ENCODE peak calls at places on chromosomes 1 and 21, in seven cellular contexts. T is H1, V is neuronal stem cell, N is H9, Z is IMR-90, A is mesenchymal stem cell, L is trophoblast cell. K is an unnamed sample.

GRCh38 chr1:94299627-94300552 is 62.5 kb upstream of the ARHGAP29 start:
- DNase-seq in T (no peak), V (peak; percentile 14), N (peak; percentile 37), Z (peak; percentile 49), A (peak; percentile 66), L (peak; percentile 51), K (peak; percentile 98)

GRCh38 chr21:42534901-42535378 is 21.3 kb downstream of the SLC37A1 start:
- DNase-seq in T (no peak), V (no peak), N (no peak), Z (no peak), A (no peak), L (no peak), K (no peak)

GRCh38 chr1:77143529-77144121 is 75.6 kb downstream of the PIGK start:
- DNase-seq in T (no peak), V (no peak), N (no peak), Z (peak; percentile 1), A (peak; percentile 18), L (no peak), K (no peak)

GRCh38 chr1:160136121-160136925 is 15.1 kb upstream of the ATP1A4 start:
- DNase-seq in T (no peak), V (no peak), N (no peak), Z (no peak), A (no peak), L (no peak), K (no peak)

GRCh38 chr21:16993416-16994044 is 519.3 kb upstream of the CXADR start:
- DNase-seq in T (no peak), V (no peak), N (no peak), Z (peak; percentile 42), A (no peak), L (no peak), K (no peak)

GRCh38 chr1:228445867-228446584 is 29.4 kb upstream of the TRIM17 start:
- DNase-seq in T (no peak), V (peak; percentile 49), N (peak; percentile 72), Z (peak; percentile 56), A (peak; percentile 90), L (peak; percentile 64), K (peak; percentile 67)

GRCh38 chr1:241591317-241591716 is 48.9 kb downstream of the CHML start:
- DNase-seq in T (no peak), V (no peak), N (no peak), Z (peak; percentile 86), A (peak; percentile 78), L (peak; percentile 98), K (peak; percentile 62)

GRCh38 chr1:229342902-229343587 is at the start of gene CCSAP:
- DNase-seq in T (no peak), V (peak; percentile 37), N (peak; percentile 60), Z (peak; percentile 38), A (peak; percentile 54), L (peak; percentile 46), K (peak; percentile 50)

GRCh38 chr1:108949044-108949443 is 14.2 kb downstream of the CLCC1 start:
- DNase-seq in T (no peak), V (no peak), N (no peak), Z (no peak), A (no peak), L (no peak), K (no peak)

GRCh38 chr1:198165927-198166647 is 9.3 kb downstream of the NEK7 start:
- DNase-seq in T (no peak), V (peak; percentile 27), N (no peak), Z (no peak), A (no peak), L (no peak), K (no peak)

GRCh38 chr1:37478890-37479254 is 4.5 kb downstream of the ZC3H12A start:
- DNase-seq in T (no peak), V (no peak), N (no peak), Z (peak; percentile 50), A (peak; percentile 78), L (no peak), K (no peak)

GRCh38 chr1:28392027-28392652 is 22.6 kb downstream of the PHACTR4 start:
- DNase-seq in T (no peak), V (no peak), N (no peak), Z (peak; percentile 92), A (peak; percentile 92), L (peak; percentile 64), K (no peak)

GRCh38 chr1:6358757-6359567 is 34.6 kb downstream of the ACOT7 start:
- DNase-seq in T (no peak), V (no peak), N (no peak), Z (peak; percentile 86), A (peak; percentile 93), L (no peak), K (peak; percentile 71)

GRCh38 chr1:67888707-67889106 is 55.4 kb upstream of the GNG12 start:
- DNase-seq in T (no peak), V (peak; percentile 31), N (peak; percentile 34), Z (peak; percentile 63), A (peak; percentile 71), L (peak; percentile 3), K (peak; percentile 82)

GRCh38 chr1:74427676-74428075 is 84.7 kb downstream of the LRRC53 start:
- DNase-seq in T (no peak), V (no peak), N (no peak), Z (peak; percentile 72), A (no peak), L (no peak), K (no peak)

GRCh38 chr1:172935062-172935592 is 115.6 kb downstream of the TNFSF18 start:
- DNase-seq in T (no peak), V (no peak), N (no peak), Z (peak; percentile 56), A (peak; percentile 84), L (no peak), K (no peak)

GRCh38 chr1:25774921-25775774 is 24.8 kb upstream of the SELENON start:
- DNase-seq in T (no peak), V (no peak), N (no peak), Z (no peak), A (no peak), L (no peak), K (no peak)

GRCh38 chr21:42781150-42781980 is 98.0 kb downstream of the WDR4 start:
- DNase-seq in T (no peak), V (no peak), N (peak; percentile 77), Z (no peak), A (peak; percentile 43), L (peak; percentile 3), K (peak; percentile 81)

GRCh38 chr21:25963186-25963585 is 207.4 kb downstream of the APP start:
- DNase-seq in T (no peak), V (no peak), N (no peak), Z (peak; percentile 34), A (peak; percentile 55), L (no peak), K (no peak)

GRCh38 chr1:158398818-158399502 is at the start of gene OR10T2:
- DNase-seq in T (no peak), V (no peak), N (no peak), Z (no peak), A (no peak), L (no peak), K (no peak)

GRCh38 chr1:5975133-5975880 is 16.9 kb downstream of the NPHP4 start:
- DNase-seq in T (no peak), V (no peak), N (peak; percentile 59), Z (peak; percentile 64), A (peak; percentile 54), L (no peak), K (peak; percentile 68)

GRCh38 chr1:45669379-45669778 is 17.0 kb downstream of the GPBP1L1 start:
- DNase-seq in T (no peak), V (no peak), N (no peak), Z (peak; percentile 67), A (no peak), L (no peak), K (no peak)

GRCh38 chr1:78358145-78358544 is 132.6 kb upstream of the PTGFR start:
- DNase-seq in T (no peak), V (no peak), N (no peak), Z (no peak), A (no peak), L (no peak), K (no peak)

GRCh38 chr1:151908228-151908691 is 1.1 kb downstream of the THEM4 start:
- DNase-seq in T (no peak), V (no peak), N (peak; percentile 68), Z (peak; percentile 24), A (peak; percentile 43), L (no peak), K (peak; percentile 53)

GRCh38 chr1:20376880-20377494 is 86.3 kb downstream of the VWA5B1 start:
- DNase-seq in T (peak; percentile 41), V (peak; percentile 61), N (peak; percentile 83), Z (peak; percentile 35), A (peak; percentile 45), L (peak; percentile 21), K (peak; percentile 63)

GRCh38 chr1:171743014-171743870 is 1.4 kb upstream of the VAMP4 start:
- DNase-seq in T (no peak), V (no peak), N (no peak), Z (peak; percentile 89), A (peak; percentile 77), L (peak; percentile 49), K (no peak)

GRCh38 chr1:28449904-28450303 is 55.9 kb upstream of the RCC1 start:
- DNase-seq in T (no peak), V (no peak), N (no peak), Z (no peak), A (no peak), L (no peak), K (no peak)

GRCh38 chr1:200211157-200211556 is 183.6 kb downstream of the NR5A2 start:
- DNase-seq in T (no peak), V (no peak), N (no peak), Z (peak; percentile 95), A (peak; percentile 50), L (no peak), K (no peak)

GRCh38 chr1:7554343-7555270 is 216.5 kb upstream of the VAMP3 start:
- DNase-seq in T (no peak), V (no peak), N (no peak), Z (no peak), A (no peak), L (no peak), K (peak; percentile 61)

GRCh38 chr21:46077674-46078101 is 20.2 kb upstream of the COL6A2 start:
- DNase-seq in T (no peak), V (no peak), N (peak; percentile 18), Z (no peak), A (no peak), L (no peak), K (no peak)
- H4K8ac ChIP-seq in T (peak overlapping the region; percentile 14), V (peak overlapping the region; percentile 65), N (no peak overlapping the region), Z (no peak overlapping the region), A (peak overlapping the region; percentile 4), L (no peak overlapping the region), K (no peak overlapping the region)

DNA sequence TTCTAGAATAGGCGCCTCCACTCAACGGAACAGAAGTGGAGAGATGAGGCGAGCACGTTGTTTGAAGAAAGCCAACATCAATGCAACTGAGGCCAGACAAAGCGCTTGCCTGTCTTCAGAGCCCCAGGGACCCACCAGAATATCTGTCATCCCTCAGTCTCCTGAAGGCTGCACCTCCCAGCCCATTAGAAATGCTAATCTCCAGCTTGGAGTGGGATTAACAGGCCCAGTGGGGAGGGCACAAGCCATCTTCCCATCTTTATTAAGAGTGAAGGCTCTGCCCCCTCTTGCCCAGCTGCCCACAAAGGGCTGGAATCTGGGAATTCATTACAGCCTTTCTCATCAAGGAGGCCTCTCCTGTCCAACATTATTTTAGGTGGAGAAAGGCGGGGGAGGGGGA is 16.8 kb upstream of the CNTN2 start:
- DNase-seq in T (no peak), V (no peak), N (no peak), Z (no peak), A (no peak), L (no peak), K (peak; percentile 46)
- H2AK5ac ChIP-seq in T (no peak overlapping the region), V (no peak overlapping the region), N (no peak overlapping the region), Z (no peak overlapping the region), A (no peak overlapping the region), L (no peak overlapping the region), K (no peak overlapping the region)

GRCh38 chr1:82542141-82542540 is 741.4 kb downstream of the ADGRL2 start:
- DNase-seq in T (no peak), V (no peak), N (no peak), Z (no peak), A (no peak), L (no peak), K (no peak)
- H4K8ac ChIP-seq in T (no peak overlapping the region), V (no peak overlapping the region), N (no peak overlapping the region), Z (no peak overlapping the region), A (no peak overlapping the region), L (no peak overlapping the region), K (no peak overlapping the region)

GRCh38 chr1:11211461-11211860 is 22.3 kb downstream of the ANGPTL7 start:
- DNase-seq in T (no peak), V (no peak), N (no peak), Z (no peak), A (no peak), L (peak; percentile 60), K (no peak)
- H2AK5ac ChIP-seq in T (no peak overlapping the region), V (no peak overlapping the region), N (no peak overlapping the region), Z (no peak overlapping the region), A (no peak overlapping the region), L (no peak overlapping the region), K (no peak overlapping the region)

K was measured in mesendoderm.